ENCODE peak calls at places on chromosomes 6 and 20, in ten cellular contexts. S, D, V, H, P, U, R, C, Y and A are unnamed samples.

GRCh38 chr6:123640567-123641187 is 3.9 kb upstream of the TRDN start:
- DNase-seq in S (no peak), D (no peak), V (no peak), H (no peak), P (no peak), U (no peak), R (no peak), C (no peak), Y (no peak), A (no peak)

GRCh38 chr6:151690768-151691562 is 116.5 kb upstream of the ESR1 start:
- DNase-seq in S (no peak), D (no peak), V (peak; percentile 20), H (no peak), P (no peak), U (no peak), R (peak; percentile 19), C (no peak), Y (no peak), A (no peak)

GRCh38 chr6:123715243-123715863 is 78.6 kb upstream of the TRDN start:
- DNase-seq in S (no peak), D (no peak), V (peak; percentile 5), H (peak; percentile 30), P (no peak), U (peak; percentile 9), R (peak; percentile 24), C (no peak), Y (peak; percentile 28), A (no peak)

GRCh38 chr6:82589509-82590206 is 226.0 kb downstream of the TPBG start:
- DNase-seq in S (no peak), D (no peak), V (peak; percentile 77), H (peak; percentile 26), P (no peak), U (no peak), R (peak; percentile 5), C (no peak), Y (peak; percentile 94), A (peak; percentile 10)

GRCh38 chr6:33018904-33019303 is 9.5 kb upstream of the HLA-DOA start:
- DNase-seq in S (no peak), D (no peak), V (peak; percentile 72), H (peak; percentile 53), P (peak; percentile 34), U (no peak), R (no peak), C (peak; percentile 79), Y (no peak), A (no peak)

GRCh38 chr6:117272032-117272866 is 6.9 kb downstream of the VGLL2 start:
- DNase-seq in S (no peak), D (no peak), V (no peak), H (no peak), P (no peak), U (no peak), R (no peak), C (no peak), Y (no peak), A (no peak)

GRCh38 chr20:63161176-63161651 is 54.7 kb downstream of the YTHDF1 start:
- DNase-seq in S (no peak), D (no peak), V (no peak), H (no peak), P (no peak), U (no peak), R (no peak), C (no peak), Y (no peak), A (no peak)

GRCh38 chr6:45132683-45133294 is 195.3 kb upstream of the RUNX2 start:
- DNase-seq in S (no peak), D (no peak), V (no peak), H (no peak), P (no peak), U (no peak), R (no peak), C (no peak), Y (no peak), A (no peak)

GRCh38 chr6:128259735-128260685 is 260.4 kb downstream of the PTPRK start:
- DNase-seq in S (no peak), D (no peak), V (no peak), H (no peak), P (no peak), U (no peak), R (no peak), C (no peak), Y (no peak), A (no peak)

GRCh38 chr6:71466362-71466761 is 177.8 kb downstream of the OGFRL1 start:
- DNase-seq in S (no peak), D (no peak), V (no peak), H (no peak), P (no peak), U (no peak), R (no peak), C (no peak), Y (no peak), A (no peak)